ENCODE peak calls at places on chromosome 5, in nine cellular contexts. M is gastrocnemius medialis; W is A549; E is upper lobe of right lung; S is CD4-positive, alpha-beta T cell; Z is lower leg skin; I is pancreas; H is mesothelial cell of epicardium; G is Calu3. P is an unnamed sample.

GRCh38 chr5:13913962-13914361 is 30.5 kb downstream of the DNAH5 start:
- DNase-seq in M (no peak), W (no peak), E (no peak), S (no peak), Z (no peak), I (no peak), H (no peak), G (no peak), P (no peak)

GRCh38 chr5:16690243-16690839 is 73.5 kb upstream of the RETREG1 start:
- DNase-seq in M (no peak), W (peak; percentile 88), E (no peak), S (no peak), Z (no peak), I (no peak), H (no peak), G (peak; percentile 73), P (no peak)

GRCh38 chr5:27241564-27242257 is 203.3 kb upstream of the CDH9 start:
- DNase-seq in M (no peak), W (no peak), E (no peak), S (no peak), Z (no peak), I (no peak), H (no peak), G (no peak), P (no peak)

GRCh38 chr5:83924891-83925290 is 204.2 kb upstream of the HAPLN1 start:
- DNase-seq in M (no peak), W (no peak), E (no peak), S (no peak), Z (no peak), I (no peak), H (no peak), G (no peak), P (no peak)

GRCh38 chr5:124797665-124798087 is 51.2 kb upstream of the ZNF608 start:
- DNase-seq in M (no peak), W (no peak), E (no peak), S (no peak), Z (no peak), I (no peak), H (no peak), G (no peak), P (no peak)

GRCh38 chr5:30698217-30698616 is 495.3 kb upstream of the CDH6 start:
- DNase-seq in M (no peak), W (no peak), E (no peak), S (no peak), Z (no peak), I (no peak), H (no peak), G (no peak), P (no peak)

GRCh38 chr5:76351176-76351575 is 51.9 kb upstream of the IQGAP2 start:
- DNase-seq in M (no peak), W (no peak), E (no peak), S (no peak), Z (no peak), I (no peak), H (no peak), G (no peak), P (no peak)

GRCh38 chr5:81354093-81354492 is 39.8 kb downstream of the ACOT12 start:
- DNase-seq in M (no peak), W (no peak), E (no peak), S (no peak), Z (no peak), I (no peak), H (no peak), G (no peak), P (no peak)

DNA sequence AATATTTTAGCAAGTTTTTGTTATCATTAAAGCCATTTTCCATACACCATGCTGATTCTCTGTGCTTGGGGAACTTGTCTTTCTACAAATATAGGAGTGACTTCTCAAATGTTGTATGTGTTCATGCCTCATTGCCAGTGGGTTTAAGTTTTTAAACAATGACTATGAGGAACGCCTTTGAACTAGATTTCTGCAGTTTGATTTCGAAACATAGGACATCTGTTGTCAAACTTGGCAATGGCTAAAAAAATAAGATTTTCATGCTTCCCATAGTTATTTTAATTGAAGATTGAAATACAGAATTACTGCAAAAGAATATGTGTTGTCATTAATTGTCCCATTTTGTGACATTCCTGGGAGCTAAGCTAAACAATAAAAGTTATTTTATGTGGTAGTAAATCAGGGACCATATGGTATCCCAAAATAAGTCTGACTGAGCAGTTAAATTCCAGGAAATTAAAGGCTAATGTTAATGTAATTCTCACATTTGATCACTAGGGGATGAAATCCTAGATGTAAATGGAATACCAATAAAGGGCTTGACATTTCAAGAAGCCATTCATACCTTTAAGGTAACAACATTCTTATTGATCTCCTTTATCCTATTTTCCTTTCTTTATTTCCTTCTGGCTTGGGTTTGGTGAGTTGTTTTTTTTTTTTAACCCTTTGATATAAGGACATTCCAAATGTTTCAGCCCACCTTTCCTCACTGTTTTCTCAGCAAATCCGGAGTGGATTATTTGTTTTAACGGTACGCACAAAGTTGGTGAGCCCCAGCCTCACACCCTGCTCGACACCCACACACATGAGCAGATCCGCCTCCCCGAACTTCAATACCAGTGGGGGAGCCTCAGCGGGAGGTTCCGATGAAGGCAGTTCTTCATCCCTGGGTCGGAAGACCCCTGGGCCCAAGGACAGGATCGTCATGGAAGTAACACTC is 116.7 kb downstream of the GOLPH3 start:
- DNase-seq in M (no peak), W (peak; percentile 36), E (no peak), S (no peak), Z (no peak), I (no peak), H (no peak), G (no peak), P (no peak)
- TF ChIP-seq CTCF in M (peak; percentile 21), W (no peak), E (no peak), S (no peak), Z (no peak), I (no peak), H (peak; percentile 65), G (no peak), P (no peak)

DNA sequence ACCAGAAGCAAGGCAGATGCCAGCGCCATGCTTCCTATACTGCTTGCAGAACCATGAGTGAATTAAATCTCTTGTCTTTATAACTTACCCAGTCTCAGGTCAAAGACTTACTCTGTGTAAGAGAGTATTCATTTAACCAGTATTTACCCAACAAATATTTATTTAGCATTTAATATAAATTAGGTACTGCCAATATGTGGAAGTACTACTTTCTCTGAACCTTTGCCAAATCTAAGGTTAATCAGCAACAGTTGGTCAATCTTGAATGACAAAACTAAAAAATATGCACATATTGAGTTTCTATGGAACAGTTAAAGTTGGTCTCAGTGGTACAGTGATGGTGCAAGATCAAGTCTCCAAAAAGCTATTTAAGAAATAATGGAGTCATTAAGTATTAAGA is 155.9 kb upstream of the CCNG1 start:
- DNase-seq in M (no peak), W (no peak), E (no peak), S (no peak), Z (no peak), I (no peak), H (no peak), G (no peak), P (no peak)
- TF ChIP-seq CTCF in M (no peak), W (no peak), E (no peak), S (no peak), Z (no peak), I (no peak), H (no peak), G (no peak), P (no peak)

GRCh38 chr5:80124519-80124918 is 89.4 kb downstream of the THBS4 start:
- DNase-seq in M (no peak), W (no peak), E (no peak), S (no peak), Z (no peak), I (no peak), H (no peak), G (no peak), P (no peak)

GRCh38 chr5:80124111-80124510 is 89.0 kb downstream of the THBS4 start:
- DNase-seq in M (no peak), W (no peak), E (no peak), S (no peak), Z (no peak), I (no peak), H (no peak), G (no peak), P (no peak)

GRCh38 chr5:80125962-80126480 is 90.9 kb downstream of the THBS4 start:
- DNase-seq in M (no peak), W (no peak), E (no peak), S (no peak), Z (no peak), I (no peak), H (no peak), G (no peak), P (no peak)

GRCh38 chr5:80127037-80127642 is 92.0 kb downstream of the THBS4 start:
- DNase-seq in M (no peak), W (no peak), E (no peak), S (no peak), Z (no peak), I (no peak), H (no peak), G (no peak), P (no peak)

DNA sequence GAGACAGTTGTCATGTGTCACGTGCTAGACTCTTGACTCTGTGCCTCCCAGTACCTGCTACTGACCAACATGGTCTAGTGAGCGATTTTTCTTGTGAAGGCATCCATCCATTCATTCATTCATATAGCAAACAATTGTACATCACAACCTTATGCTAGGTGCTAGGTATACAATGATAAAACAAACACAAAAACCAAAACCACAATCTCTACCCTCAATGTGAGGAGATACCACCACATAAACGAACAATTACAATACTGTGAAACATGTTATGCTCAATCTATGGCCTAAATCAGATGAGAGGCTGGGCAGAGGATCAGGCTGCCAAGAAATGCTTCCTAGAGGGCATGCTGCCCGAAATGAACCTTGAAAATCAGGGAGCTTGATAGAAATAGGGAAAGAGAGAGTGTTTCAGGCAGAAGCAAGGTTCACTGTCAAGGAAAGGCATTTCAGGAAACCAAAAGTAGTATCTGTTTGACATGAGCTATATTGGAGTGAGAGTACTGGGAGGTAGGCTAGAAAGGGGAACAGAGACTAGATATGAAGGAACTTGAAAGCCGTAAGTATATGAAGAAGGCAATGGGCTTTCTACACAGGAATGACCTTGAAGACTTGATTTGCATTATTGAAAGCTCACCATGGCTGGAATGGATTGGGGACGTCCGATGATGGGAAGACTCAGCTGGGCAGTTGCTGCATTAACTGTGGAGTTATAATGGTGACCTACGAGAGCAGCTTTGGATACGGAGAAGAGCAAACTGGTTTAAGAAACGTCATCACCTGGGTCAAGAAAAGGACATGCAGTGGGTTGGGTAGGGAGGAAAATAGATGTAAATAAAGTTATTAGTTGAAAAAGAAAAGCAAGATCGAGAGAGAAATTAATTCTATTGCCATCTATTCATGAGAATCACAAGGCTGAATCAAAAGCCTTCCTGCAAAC is 90.1 kb downstream of the THBS4 start:
- DNase-seq in M (no peak), W (no peak), E (no peak), S (no peak), Z (no peak), I (no peak), H (no peak), G (no peak), P (no peak)
- TF ChIP-seq CTCF in M (no peak), W (no peak), E (no peak), S (no peak), Z (no peak), I (no peak), H (no peak), G (no peak), P (no peak)

GRCh38 chr5:40682431-40683017 is 2.8 kb downstream of the PTGER4 start:
- DNase-seq in M (peak; percentile 23), W (no peak), E (no peak), S (no peak), Z (no peak), I (no peak), H (no peak), G (no peak), P (no peak)

GRCh38 chr5:40679071-40679997 is at the start of gene PTGER4:
- DNase-seq in M (peak; percentile 83), W (peak; percentile 93), E (peak; percentile 97), S (peak; percentile 82), Z (peak; percentile 99), I (peak; percentile 95), H (peak; percentile 94), G (peak; percentile 96), P (peak; percentile 96)

GRCh38 chr5:40681351-40682311 is 1.9 kb downstream of the PTGER4 start:
- DNase-seq in M (no peak), W (no peak), E (peak; percentile 80), S (peak; percentile 12), Z (peak; percentile 90), I (peak; percentile 79), H (peak; percentile 46), G (peak; percentile 36), P (peak; percentile 68)

GRCh38 chr5:40679998-40680681 is 425 bp downstream of the PTGER4 start:
- DNase-seq in M (no peak), W (no peak), E (peak; percentile 71), S (no peak), Z (no peak), I (peak; percentile 74), H (peak; percentile 45), G (peak; percentile 28), P (no peak)

DNA sequence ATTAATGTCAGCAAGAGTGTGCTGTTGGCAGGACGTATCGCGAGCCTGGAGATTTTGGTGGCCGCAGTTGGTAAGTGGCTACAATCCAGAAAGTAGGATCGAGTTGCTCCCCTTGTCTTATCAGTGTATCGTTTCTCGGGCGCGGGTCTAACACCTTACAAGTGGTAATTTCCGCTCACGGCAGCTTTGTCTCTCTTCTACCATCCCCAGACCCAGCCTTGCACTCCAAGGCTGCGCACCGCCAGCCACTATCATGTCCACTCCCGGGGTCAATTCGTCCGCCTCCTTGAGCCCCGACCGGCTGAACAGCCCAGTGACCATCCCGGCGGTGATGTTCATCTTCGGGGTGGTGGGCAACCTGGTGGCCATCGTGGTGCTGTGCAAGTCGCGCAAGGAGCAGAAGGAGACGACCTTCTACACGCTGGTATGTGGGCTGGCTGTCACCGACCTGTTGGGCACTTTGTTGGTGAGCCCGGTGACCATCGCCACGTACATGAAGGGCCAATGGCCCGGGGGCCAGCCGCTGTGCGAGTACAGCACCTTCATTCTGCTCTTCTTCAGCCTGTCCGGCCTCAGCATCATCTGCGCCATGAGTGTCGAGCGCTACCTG is 1.1 kb downstream of the PTGER4 start:
- DNase-seq in M (no peak), W (no peak), E (peak; percentile 67), S (peak; percentile 28), Z (peak; percentile 89), I (no peak), H (peak; percentile 41), G (peak; percentile 65), P (peak; percentile 71)
- TF ChIP-seq CTCF in M (peak; percentile 17), W (no peak), E (peak; percentile 14), S (peak; percentile 24), Z (no peak), I (no peak), H (peak; percentile 38), G (no peak), P (peak; percentile 9)

P was measured in suprapubic skin.